ENCODE peak calls at places on chromosomes 1 and 21, in ten cellular contexts. J is COR-L47; Y is AG10803; M is mesenteric fat pad; B is NCI-H774; E is HFFc6; C is neural progenitor cell; K is stimulated activated CD4-positive, alpha-beta T cell treated with anti-CD3 and anti-CD28 coated beads, Interleukin-1b, Interleukin-23, amount 100 ng/mL, for 24 hours; S is GM04504; L is left cardiac atrium. T is an unnamed sample.

GRCh38 chr1:245937316-245938045 is 569.6 kb downstream of the SMYD3 start:
- DNase-seq in J (no peak), Y (no peak), M (no peak), B (no peak), E (no peak), C (no peak), K (no peak), S (no peak), L (no peak), T (no peak)

GRCh38 chr1:116258668-116259419 is 114.2 kb upstream of the ATP1A1 start:
- DNase-seq in J (no peak), Y (no peak), M (no peak), B (no peak), E (no peak), C (no peak), K (no peak), S (no peak), L (no peak), T (no peak)

GRCh38 chr1:209655412-209655811 is 3.2 kb upstream of the LAMB3 start:
- DNase-seq in J (no peak), Y (no peak), M (no peak), B (no peak), E (no peak), C (no peak), K (no peak), S (no peak), L (no peak), T (no peak)

GRCh38 chr1:246567258-246568235 is 1.3 kb downstream of the CNST start:
- DNase-seq in J (no peak), Y (peak; percentile 94), M (no peak), B (no peak), E (peak; percentile 92), C (peak; percentile 44), K (no peak), S (peak; percentile 56), L (no peak), T (peak; percentile 82)

GRCh38 chr21:40465382-40465781 is 381.6 kb downstream of the DSCAM start:
- DNase-seq in J (no peak), Y (no peak), M (no peak), B (no peak), E (no peak), C (no peak), K (no peak), S (no peak), L (no peak), T (no peak)

GRCh38 chr21:14753466-14754258 is 207.5 kb upstream of the SAMSN1 start:
- DNase-seq in J (no peak), Y (no peak), M (no peak), B (no peak), E (no peak), C (no peak), K (no peak), S (no peak), L (no peak), T (no peak)

GRCh38 chr21:24045775-24046215 is 1561.5 kb downstream of the MRPL39 start:
- DNase-seq in J (peak; percentile 31), Y (no peak), M (no peak), B (no peak), E (peak; percentile 0), C (peak; percentile 1), K (no peak), S (no peak), L (peak; percentile 85), T (peak; percentile 75)

GRCh38 chr1:66831529-66832239 is 30.6 kb upstream of the INSL5 start:
- DNase-seq in J (no peak), Y (peak; percentile 10), M (no peak), B (no peak), E (peak; percentile 2), C (no peak), K (no peak), S (no peak), L (no peak), T (no peak)

T was measured in fibroblast of gingiva.